ENCODE peak calls at places on chromosomes 7 and 10, in nine cellular contexts. I is NCI-H187, Q is HS-27A, S is NCI-H774, D is globus pallidus, P is nucleus accumbens, H is M059J, T is midbrain, X is T-helper 2 cell. U is an unnamed sample.

GRCh38 chr7:157827863-157828160 is 491.0 kb downstream of the DNAJB6 start:
- DNase-seq in I (no peak), Q (no peak), S (no peak), D (no peak), P (no peak), H (no peak), T (no peak), X (no peak), U (no peak)

GRCh38 chr7:28774529-28775057 is 183.5 kb downstream of the TRIL start:
- DNase-seq in I (no peak), Q (no peak), S (peak), D (no peak), P (no peak), H (no peak), T (no peak), X (no peak), U (no peak)

GRCh38 chr7:91265693-91266066 is 1.4 kb downstream of the FZD1 start:
- DNase-seq in I (no peak), Q (no peak), S (peak), D (no peak), P (no peak), H (no peak), T (no peak), X (no peak), U (peak)

GRCh38 chr10:16146993-16147392 is 286.7 kb upstream of the MINDY3 start:
- DNase-seq in I (no peak), Q (no peak), S (no peak), D (no peak), P (no peak), H (no peak), T (no peak), X (no peak), U (no peak)

GRCh38 chr10:28302012-28302667 is 724 bp downstream of the MPP7 start:
- DNase-seq in I (no peak), Q (no peak), S (no peak), D (peak), P (peak), H (no peak), T (peak), X (no peak), U (peak)

GRCh38 chr7:6279341-6279740 is 6.9 kb upstream of the CYTH3 start:
- DNase-seq in I (no peak), Q (no peak), S (no peak), D (no peak), P (no peak), H (peak), T (no peak), X (no peak), U (no peak)

GRCh38 chr10:124025638-124026336 is 67.6 kb downstream of the CHST15 start:
- DNase-seq in I (no peak), Q (no peak), S (no peak), D (no peak), P (no peak), H (peak), T (no peak), X (no peak), U (peak)

GRCh38 chr10:90983940-90984549 is 63.2 kb upstream of the ANKRD1 start:
- DNase-seq in I (no peak), Q (no peak), S (no peak), D (no peak), P (no peak), H (no peak), T (no peak), X (no peak), U (no peak)

GRCh38 chr7:88219781-88220747 is at the start of gene SRI:
- DNase-seq in I (peak), Q (peak), S (peak), D (peak), P (peak), H (peak), T (peak), X (peak), U (peak)

GRCh38 chr7:5997210-5997808 is 11.5 kb downstream of the PMS2 start:
- DNase-seq in I (no peak), Q (no peak), S (peak), D (peak), P (peak), H (peak), T (peak), X (peak), U (peak)

GRCh38 chr7:79292834-79293233 is 160.6 kb downstream of the MAGI2 start:
- DNase-seq in I (no peak), Q (no peak), S (no peak), D (no peak), P (no peak), H (no peak), T (no peak), X (no peak), U (no peak)

GRCh38 chr7:117119192-117119924 is 166.1 kb downstream of the ST7 start:
- DNase-seq in I (peak), Q (peak), S (peak), D (peak), P (peak), H (peak), T (peak), X (peak), U (peak)

GRCh38 chr10:121205625-121206024 is 354.5 kb downstream of the WDR11 start:
- DNase-seq in I (no peak), Q (no peak), S (no peak), D (no peak), P (no peak), H (no peak), T (no peak), X (no peak), U (no peak)

GRCh38 chr7:70189261-70189660 is 591.0 kb downstream of the AUTS2 start:
- DNase-seq in I (no peak), Q (no peak), S (no peak), D (no peak), P (no peak), H (no peak), T (no peak), X (no peak), U (no peak)

GRCh38 chr7:27661776-27662489 is 750 bp downstream of the HIBADH start:
- DNase-seq in I (no peak), Q (no peak), S (no peak), D (peak), P (peak), H (no peak), T (peak), X (no peak), U (peak)

GRCh38 chr10:63697956-63698814 is 177.0 kb downstream of the REEP3 start:
- DNase-seq in I (no peak), Q (no peak), S (no peak), D (no peak), P (no peak), H (no peak), T (no peak), X (no peak), U (no peak)

GRCh38 chr10:61779950-61780659 is 117.4 kb downstream of the CABCOCO1 start:
- DNase-seq in I (no peak), Q (no peak), S (no peak), D (no peak), P (no peak), H (peak), T (no peak), X (no peak), U (peak)

GRCh38 chr10:20446794-20447193 is 450.3 kb downstream of the NEBL start:
- DNase-seq in I (no peak), Q (no peak), S (no peak), D (no peak), P (no peak), H (no peak), T (no peak), X (no peak), U (no peak)

GRCh38 chr7:1279041-1279440 is 46.4 kb downstream of the UNCX start:
- DNase-seq in I (no peak), Q (no peak), S (no peak), D (no peak), P (no peak), H (no peak), T (no peak), X (no peak), U (no peak)

GRCh38 chr7:23334482-23335056 is 35.4 kb downstream of the MALSU1 start:
- DNase-seq in I (no peak), Q (peak), S (no peak), D (no peak), P (no peak), H (peak), T (no peak), X (no peak), U (no peak)

GRCh38 chr7:3214090-3214413 is 87.0 kb upstream of the SDK1 start:
- DNase-seq in I (no peak), Q (no peak), S (no peak), D (no peak), P (no peak), H (no peak), T (no peak), X (no peak), U (no peak)

GRCh38 chr10:3364768-3365480 is 192.3 kb upstream of the PITRM1 start:
- DNase-seq in I (no peak), Q (no peak), S (peak), D (no peak), P (no peak), H (no peak), T (no peak), X (no peak), U (no peak)

GRCh38 chr7:86939197-86939814 is 120.1 kb downstream of the ELAPOR2 start:
- DNase-seq in I (peak), Q (no peak), S (peak), D (peak), P (peak), H (peak), T (peak), X (peak), U (peak)

GRCh38 chr10:55370021-55370420 is 569.0 kb upstream of the PCDH15 start:
- DNase-seq in I (no peak), Q (no peak), S (peak), D (no peak), P (no peak), H (no peak), T (no peak), X (no peak), U (no peak)

GRCh38 chr10:26738354-26738753 is 40.9 kb downstream of the PDSS1 start:
- DNase-seq in I (no peak), Q (no peak), S (no peak), D (no peak), P (no peak), H (no peak), T (no peak), X (no peak), U (no peak)

GRCh38 chr10:126500185-126500584 is 111.9 kb upstream of the ADAM12 start:
- DNase-seq in I (no peak), Q (no peak), S (no peak), D (no peak), P (no peak), H (peak), T (no peak), X (no peak), U (no peak)

GRCh38 chr10:60578217-60578616 is 188.5 kb upstream of the ANK3 start:
- DNase-seq in I (no peak), Q (no peak), S (no peak), D (no peak), P (no peak), H (no peak), T (no peak), X (no peak), U (no peak)